ENCODE peak calls at places on chromosomes 12 and 14, in eight cellular contexts. R is astrocyte of the spinal cord, W is body of pancreas, H is PC-3, S is cardiac muscle cell, G is OCI-LY7, V is psoas muscle, I is AG09309. L is an unnamed sample.

GRCh38 chr12:109459247-109459646 is 17.9 kb downstream of the KCTD10 start:
- DNase-seq in H (no peak), R (peak), G (no peak), W (no peak), V (no peak), I (no peak), S (no peak), L (no peak)

GRCh38 chr12:80632835-80633234 is 74.6 kb upstream of the MYF6 start:
- DNase-seq in W (peak), S (peak), R (peak), I (no peak), G (peak), V (peak), H (peak), L (no peak)

GRCh38 chr12:3743803-3744202 is 9.1 kb downstream of the CRACR2A start:
- DNase-seq in H (no peak), R (peak), S (no peak), W (peak), G (no peak), V (no peak), I (no peak), L (no peak)

GRCh38 chr12:52253391-52254179 is 20.5 kb downstream of the KRT7 start:
- DNase-seq in I (no peak), S (no peak), W (no peak), V (peak), H (peak), R (no peak), G (no peak), L (no peak)

GRCh38 chr14:102928412-102929348 is 6.2 kb downstream of the AMN start:
- DNase-seq in H (no peak), S (peak), I (no peak), R (no peak), G (peak), W (peak), V (peak), L (no peak)

GRCh38 chr14:87351007-87351406 is 642.0 kb downstream of the GALC start:
- DNase-seq in S (peak), H (no peak), V (no peak), W (no peak), G (no peak), R (no peak), I (no peak), L (no peak)

GRCh38 chr14:26719514-26719913 is 121.7 kb upstream of the NOVA1 start:
- DNase-seq in V (no peak), G (no peak), S (no peak), W (no peak), R (peak), I (no peak), H (peak), L (no peak)

GRCh38 chr14:104932676-104933631 is 8.3 kb downstream of the PLD4 start:
- DNase-seq in I (peak), H (peak), R (peak), G (peak), S (peak), W (peak), V (peak), L (peak)

GRCh38 chr14:69685716-69686115 is 74.3 kb downstream of the SUSD6 start:
- DNase-seq in W (peak), H (peak), R (peak), V (peak), S (peak), G (no peak), I (no peak), L (peak)

GRCh38 chr12:96427269-96427729 is 27.1 kb upstream of the CDK17 start:
- DNase-seq in G (no peak), S (no peak), R (peak), W (peak), H (peak), I (peak), V (peak), L (peak)

GRCh38 chr14:29712586-29712985 is 215.1 kb downstream of the PRKD1 start:
- DNase-seq in I (no peak), G (no peak), H (no peak), R (no peak), S (no peak), W (no peak), V (no peak), L (no peak)

GRCh38 chr14:29706700-29707099 is 220.9 kb downstream of the PRKD1 start:
- DNase-seq in I (no peak), H (no peak), S (no peak), V (no peak), G (no peak), R (no peak), W (no peak), L (no peak)

GRCh38 chr14:29709490-29709889 is 218.2 kb downstream of the PRKD1 start:
- DNase-seq in R (no peak), I (peak), V (no peak), G (no peak), S (no peak), H (no peak), W (no peak), L (no peak)

GRCh38 chr14:29705801-29706200 is 221.8 kb downstream of the PRKD1 start:
- DNase-seq in G (no peak), H (no peak), V (no peak), S (no peak), I (no peak), R (no peak), W (no peak), L (no peak)

GRCh38 chr14:29710015-29710414 is 217.6 kb downstream of the PRKD1 start:
- DNase-seq in R (no peak), H (peak), V (no peak), I (no peak), S (peak), G (no peak), W (no peak), L (no peak)
- TF ChIP-seq CTCF in R (peak), H (peak), V (peak), I (peak), S (peak), G (no peak), W (peak), L (peak)

GRCh38 chr12:53391667-53392244 is 11.8 kb downstream of the SP1 start:
- DNase-seq in I (no peak), W (no peak), G (no peak), S (no peak), V (no peak), R (no peak), H (no peak), L (no peak)

GRCh38 chr12:53388932-53389331 is 9.0 kb downstream of the SP1 start:
- DNase-seq in S (no peak), I (no peak), W (no peak), R (no peak), V (no peak), G (no peak), H (no peak), L (no peak)

GRCh38 chr12:53389702-53390101 is 9.7 kb downstream of the SP1 start:
- DNase-seq in G (no peak), I (no peak), S (no peak), W (no peak), R (no peak), H (no peak), V (no peak), L (no peak)
- H3K4me3 ChIP-seq in G (peak), I (no peak), S (no peak), W (no peak), R (no peak), H (no peak), V (peak), L (no peak)

GRCh38 chr12:102481705-102482104 is 1.3 kb upstream of the IGF1 start:
- DNase-seq in I (no peak), R (no peak), W (no peak), S (no peak), H (no peak), G (no peak), V (no peak), L (no peak)

GRCh38 chr12:102479099-102479887 is 1.1 kb downstream of the IGF1 start:
- DNase-seq in G (no peak), S (peak), W (no peak), H (no peak), V (no peak), I (no peak), R (no peak), L (no peak)

GRCh38 chr12:102479984-102480383 is 379 bp downstream of the IGF1 start:
- DNase-seq in I (no peak), V (no peak), R (no peak), S (no peak), W (no peak), G (no peak), H (no peak), L (no peak)

GRCh38 chr12:102478416-102479098 is 1.8 kb downstream of the IGF1 start:
- DNase-seq in V (no peak), I (no peak), W (no peak), R (no peak), H (no peak), S (peak), G (peak), L (no peak)

DNA sequence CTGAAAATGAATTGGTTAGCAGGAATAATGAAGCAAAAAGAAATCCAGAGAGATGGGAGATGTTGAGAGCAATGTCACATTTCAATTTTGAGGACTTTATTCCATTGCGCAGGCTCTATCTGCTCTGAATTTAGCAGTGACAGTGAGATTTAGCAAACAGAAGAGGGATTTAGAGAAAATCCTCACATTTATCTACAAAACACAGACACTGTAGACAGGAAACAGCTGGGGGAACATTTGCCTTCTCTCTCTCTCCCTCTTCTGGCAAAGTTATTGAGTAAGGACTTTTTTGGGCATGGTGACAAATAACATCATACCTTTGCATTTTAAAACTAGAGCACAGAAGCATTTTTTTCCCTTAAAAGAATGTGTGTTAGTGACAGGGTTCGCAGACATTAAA is at the start of gene IGF1:
- DNase-seq in S (no peak), W (no peak), H (no peak), V (no peak), I (no peak), G (no peak), R (peak), L (peak)
- TF ChIP-seq CTCF in S (peak), W (no peak), H (no peak), V (no peak), I (peak), G (no peak), R (peak), L (peak)

GRCh38 chr12:124923906-124924734 is 9.7 kb upstream of the UBC start:
- DNase-seq in R (peak), S (no peak), I (no peak), W (no peak), G (no peak), H (peak), V (no peak), L (no peak)
- H3K4me3 ChIP-seq in R (no peak), S (no peak), I (no peak), W (no peak), G (no peak), H (peak), V (no peak), L (no peak)

GRCh38 chr12:28258998-28259397 is 68.7 kb downstream of the CCDC91 start:
- DNase-seq in R (peak), V (no peak), I (no peak), G (no peak), S (no peak), W (no peak), H (peak), L (no peak)

GRCh38 chr12:28248555-28249127 is 58.4 kb downstream of the CCDC91 start:
- DNase-seq in S (no peak), H (no peak), V (no peak), G (no peak), W (no peak), R (no peak), I (no peak), L (no peak)

GRCh38 chr12:28247806-28248205 is 57.5 kb downstream of the CCDC91 start:
- DNase-seq in I (no peak), R (no peak), G (no peak), H (no peak), V (no peak), W (no peak), S (no peak), L (no peak)

GRCh38 chr12:28257411-28257810 is 67.2 kb downstream of the CCDC91 start:
- DNase-seq in S (no peak), H (no peak), W (no peak), G (no peak), V (no peak), I (no peak), R (no peak), L (no peak)

DNA sequence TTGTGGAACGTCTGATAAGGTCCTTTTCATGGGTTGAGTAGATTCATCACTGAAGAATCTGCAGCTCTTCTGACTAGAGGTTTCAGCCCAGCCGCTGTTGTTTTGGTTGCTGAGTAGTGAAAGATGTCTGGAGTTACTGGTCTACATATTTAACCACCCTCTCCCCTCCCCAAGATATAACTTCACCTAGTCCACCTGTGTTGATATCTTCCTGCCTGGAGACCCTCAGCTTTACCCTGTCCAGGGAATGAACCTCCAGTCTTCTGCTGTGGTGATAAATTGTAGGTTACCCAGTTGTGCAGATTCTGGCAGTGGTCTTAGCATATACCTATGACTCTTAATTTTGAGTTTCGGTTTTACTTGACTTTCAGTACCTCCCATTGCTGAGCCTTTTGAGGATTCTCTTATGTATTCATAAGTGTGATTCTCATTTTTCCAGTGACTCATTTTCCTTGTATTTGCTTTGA is 63.0 kb downstream of the CCDC91 start:
- DNase-seq in R (peak), W (no peak), H (peak), G (no peak), S (no peak), I (peak), V (no peak), L (no peak)
- TF ChIP-seq CTCF in R (no peak), W (no peak), H (no peak), G (no peak), S (no peak), I (no peak), V (no peak), L (no peak)

L was measured in astrocyte of the cerebellum.